ENCODE peak calls at places on chromosome 12, in eight cellular contexts. One of them, this sample, is unnamed.

GRCh38 chr12:6957151-6957701 is 6.1 kb downstream of the PTPN6 start:
- DNase-seq in naive thymus-derived CD4-positive, alpha-beta T cell: no peak
- DNase-seq in cardiac muscle cell: no peak
- DNase-seq in adipocyte: no peak
- DNase-seq in right cardiac atrium: peak; percentile 54
- DNase-seq in neuronal stem cell: no peak
- DNase-seq in AG04449: no peak
- DNase-seq in dorsolateral prefrontal cortex: no peak
- DNase-seq in this sample: no peak

GRCh38 chr12:132046561-132046960 is 96.8 kb downstream of the EP400 start:
- DNase-seq in neuronal stem cell: no peak
- DNase-seq in AG04449: peak; percentile 47
- DNase-seq in right cardiac atrium: no peak
- DNase-seq in naive thymus-derived CD4-positive, alpha-beta T cell: no peak
- DNase-seq in adipocyte: peak; percentile 97
- DNase-seq in dorsolateral prefrontal cortex: no peak
- DNase-seq in cardiac muscle cell: peak; percentile 85
- DNase-seq in this sample: no peak

GRCh38 chr12:75705749-75706719 is 194.6 kb upstream of the KRR1 start:
- DNase-seq in cardiac muscle cell: peak; percentile 97
- DNase-seq in neuronal stem cell: no peak
- DNase-seq in dorsolateral prefrontal cortex: no peak
- DNase-seq in right cardiac atrium: peak; percentile 66
- DNase-seq in naive thymus-derived CD4-positive, alpha-beta T cell: no peak
- DNase-seq in adipocyte: peak; percentile 92
- DNase-seq in AG04449: peak; percentile 93
- DNase-seq in this sample: no peak

GRCh38 chr12:117744418-117744817 is 224.4 kb downstream of the KSR2 start:
- DNase-seq in adipocyte: no peak
- DNase-seq in naive thymus-derived CD4-positive, alpha-beta T cell: no peak
- DNase-seq in dorsolateral prefrontal cortex: no peak
- DNase-seq in right cardiac atrium: no peak
- DNase-seq in AG04449: no peak
- DNase-seq in cardiac muscle cell: no peak
- DNase-seq in neuronal stem cell: no peak
- DNase-seq in this sample: no peak

GRCh38 chr12:96132819-96133218 is 61.4 kb upstream of the ELK3 start:
- DNase-seq in adipocyte: no peak
- DNase-seq in naive thymus-derived CD4-positive, alpha-beta T cell: peak; percentile 9
- DNase-seq in AG04449: no peak
- DNase-seq in neuronal stem cell: no peak
- DNase-seq in dorsolateral prefrontal cortex: no peak
- DNase-seq in cardiac muscle cell: no peak
- DNase-seq in right cardiac atrium: peak; percentile 52
- DNase-seq in this sample: no peak

GRCh38 chr12:33180921-33181320 is 258.7 kb downstream of the SYT10 start:
- DNase-seq in AG04449: no peak
- DNase-seq in neuronal stem cell: no peak
- DNase-seq in right cardiac atrium: no peak
- DNase-seq in cardiac muscle cell: no peak
- DNase-seq in naive thymus-derived CD4-positive, alpha-beta T cell: no peak
- DNase-seq in dorsolateral prefrontal cortex: no peak
- DNase-seq in adipocyte: no peak
- DNase-seq in this sample: no peak

GRCh38 chr12:78087363-78087675 is 256.6 kb downstream of the NAV3 start:
- DNase-seq in AG04449: no peak
- DNase-seq in naive thymus-derived CD4-positive, alpha-beta T cell: no peak
- DNase-seq in neuronal stem cell: no peak
- DNase-seq in cardiac muscle cell: no peak
- DNase-seq in dorsolateral prefrontal cortex: no peak
- DNase-seq in adipocyte: no peak
- DNase-seq in right cardiac atrium: no peak
- DNase-seq in this sample: no peak

GRCh38 chr12:127272864-127273263 is 994.1 kb upstream of the TMEM132C start:
- DNase-seq in AG04449: peak; percentile 96
- DNase-seq in neuronal stem cell: no peak
- DNase-seq in adipocyte: peak; percentile 64
- DNase-seq in cardiac muscle cell: peak; percentile 24
- DNase-seq in naive thymus-derived CD4-positive, alpha-beta T cell: no peak
- DNase-seq in right cardiac atrium: no peak
- DNase-seq in dorsolateral prefrontal cortex: no peak
- DNase-seq in this sample: peak; percentile 96

GRCh38 chr12:23337213-23337612 is 612.3 kb downstream of the SOX5 start:
- DNase-seq in right cardiac atrium: no peak
- DNase-seq in neuronal stem cell: no peak
- DNase-seq in dorsolateral prefrontal cortex: no peak
- DNase-seq in naive thymus-derived CD4-positive, alpha-beta T cell: no peak
- DNase-seq in adipocyte: no peak
- DNase-seq in cardiac muscle cell: no peak
- DNase-seq in AG04449: no peak
- DNase-seq in this sample: no peak

GRCh38 chr12:122067966-122068365 is 10.6 kb upstream of the MLXIP start:
- DNase-seq in neuronal stem cell: no peak
- DNase-seq in naive thymus-derived CD4-positive, alpha-beta T cell: no peak
- DNase-seq in cardiac muscle cell: peak; percentile 47
- DNase-seq in adipocyte: peak; percentile 80
- DNase-seq in right cardiac atrium: peak; percentile 80
- DNase-seq in dorsolateral prefrontal cortex: no peak
- DNase-seq in AG04449: no peak
- DNase-seq in this sample: no peak

GRCh38 chr12:14387472-14387871 is 22.0 kb downstream of the ATF7IP start:
- DNase-seq in right cardiac atrium: no peak
- DNase-seq in neuronal stem cell: no peak
- DNase-seq in AG04449: no peak
- DNase-seq in cardiac muscle cell: no peak
- DNase-seq in dorsolateral prefrontal cortex: no peak
- DNase-seq in adipocyte: no peak
- DNase-seq in naive thymus-derived CD4-positive, alpha-beta T cell: no peak
- DNase-seq in this sample: no peak

GRCh38 chr12:11965258-11965910 is 105.4 kb upstream of the BCL2L14 start:
- DNase-seq in naive thymus-derived CD4-positive, alpha-beta T cell: no peak
- DNase-seq in neuronal stem cell: no peak
- DNase-seq in cardiac muscle cell: no peak
- DNase-seq in dorsolateral prefrontal cortex: no peak
- DNase-seq in right cardiac atrium: no peak
- DNase-seq in adipocyte: no peak
- DNase-seq in AG04449: no peak
- DNase-seq in this sample: no peak

GRCh38 chr12:128627659-128628058 is 196.1 kb downstream of the SLC15A4 start:
- DNase-seq in AG04449: no peak
- DNase-seq in cardiac muscle cell: no peak
- DNase-seq in neuronal stem cell: no peak
- DNase-seq in dorsolateral prefrontal cortex: no peak
- DNase-seq in naive thymus-derived CD4-positive, alpha-beta T cell: no peak
- DNase-seq in adipocyte: no peak
- DNase-seq in right cardiac atrium: no peak
- DNase-seq in this sample: no peak

GRCh38 chr12:131617596-131618302 is 93.1 kb upstream of the SFSWAP start:
- DNase-seq in right cardiac atrium: no peak
- DNase-seq in cardiac muscle cell: no peak
- DNase-seq in dorsolateral prefrontal cortex: no peak
- DNase-seq in neuronal stem cell: no peak
- DNase-seq in naive thymus-derived CD4-positive, alpha-beta T cell: no peak
- DNase-seq in AG04449: no peak
- DNase-seq in adipocyte: no peak
- DNase-seq in this sample: no peak

GRCh38 chr12:117472983-117473382 is 111.6 kb upstream of the NOS1 start:
- DNase-seq in dorsolateral prefrontal cortex: no peak
- DNase-seq in adipocyte: no peak
- DNase-seq in naive thymus-derived CD4-positive, alpha-beta T cell: no peak
- DNase-seq in neuronal stem cell: peak; percentile 23
- DNase-seq in AG04449: no peak
- DNase-seq in right cardiac atrium: no peak
- DNase-seq in cardiac muscle cell: no peak
- DNase-seq in this sample: no peak

GRCh38 chr12:93050026-93050747 is 121.1 kb upstream of the EEA1 start:
- DNase-seq in cardiac muscle cell: peak; percentile 67
- DNase-seq in AG04449: no peak
- DNase-seq in naive thymus-derived CD4-positive, alpha-beta T cell: no peak
- DNase-seq in dorsolateral prefrontal cortex: no peak
- DNase-seq in right cardiac atrium: no peak
- DNase-seq in neuronal stem cell: no peak
- DNase-seq in adipocyte: peak; percentile 79
- DNase-seq in this sample: peak; percentile 15

GRCh38 chr12:122064034-122064777 is 14.3 kb upstream of the MLXIP start:
- DNase-seq in neuronal stem cell: peak; percentile 65
- DNase-seq in cardiac muscle cell: peak; percentile 99
- DNase-seq in dorsolateral prefrontal cortex: peak; percentile 91
- DNase-seq in AG04449: peak; percentile 81
- DNase-seq in naive thymus-derived CD4-positive, alpha-beta T cell: peak; percentile 13
- DNase-seq in right cardiac atrium: peak; percentile 98
- DNase-seq in adipocyte: peak; percentile 60
- DNase-seq in this sample: peak; percentile 91

GRCh38 chr12:103802586-103802886 is 38.5 kb downstream of the NT5DC3 start:
- DNase-seq in cardiac muscle cell: no peak
- DNase-seq in neuronal stem cell: no peak
- DNase-seq in AG04449: no peak
- DNase-seq in right cardiac atrium: no peak
- DNase-seq in adipocyte: no peak
- DNase-seq in naive thymus-derived CD4-positive, alpha-beta T cell: no peak
- DNase-seq in dorsolateral prefrontal cortex: no peak
- DNase-seq in this sample: no peak

GRCh38 chr12:103800252-103800771 is 40.7 kb downstream of the NT5DC3 start:
- DNase-seq in AG04449: no peak
- DNase-seq in naive thymus-derived CD4-positive, alpha-beta T cell: no peak
- DNase-seq in dorsolateral prefrontal cortex: peak; percentile 75
- DNase-seq in right cardiac atrium: peak; percentile 91
- DNase-seq in cardiac muscle cell: peak; percentile 88
- DNase-seq in neuronal stem cell: no peak
- DNase-seq in adipocyte: no peak
- DNase-seq in this sample: peak; percentile 27

GRCh38 chr12:103801709-103802585 is 39.1 kb downstream of the NT5DC3 start:
- DNase-seq in right cardiac atrium: no peak
- DNase-seq in dorsolateral prefrontal cortex: no peak
- DNase-seq in neuronal stem cell: no peak
- DNase-seq in AG04449: no peak
- DNase-seq in cardiac muscle cell: peak; percentile 70
- DNase-seq in adipocyte: no peak
- DNase-seq in naive thymus-derived CD4-positive, alpha-beta T cell: no peak
- DNase-seq in this sample: peak; percentile 68

GRCh38 chr12:103798586-103798985 is 42.4 kb downstream of the NT5DC3 start:
- DNase-seq in dorsolateral prefrontal cortex: no peak
- DNase-seq in AG04449: no peak
- DNase-seq in adipocyte: no peak
- DNase-seq in right cardiac atrium: no peak
- DNase-seq in cardiac muscle cell: no peak
- DNase-seq in neuronal stem cell: no peak
- DNase-seq in naive thymus-derived CD4-positive, alpha-beta T cell: no peak
- DNase-seq in this sample: no peak

GRCh38 chr12:103799504-103800251 is 41.4 kb downstream of the NT5DC3 start:
- DNase-seq in naive thymus-derived CD4-positive, alpha-beta T cell: no peak
- DNase-seq in dorsolateral prefrontal cortex: no peak
- DNase-seq in cardiac muscle cell: peak; percentile 79
- DNase-seq in AG04449: no peak
- DNase-seq in neuronal stem cell: no peak
- DNase-seq in adipocyte: peak; percentile 46
- DNase-seq in right cardiac atrium: no peak
- DNase-seq in this sample: peak; percentile 82
- H3K4me3 ChIP-seq in naive thymus-derived CD4-positive, alpha-beta T cell: no peak overlapping the region
- H3K4me3 ChIP-seq in dorsolateral prefrontal cortex: peak overlapping the region; percentile 45
- H3K4me3 ChIP-seq in cardiac muscle cell: no peak overlapping the region
- H3K4me3 ChIP-seq in AG04449: no peak overlapping the region
- H3K4me3 ChIP-seq in neuronal stem cell: no peak overlapping the region
- H3K4me3 ChIP-seq in adipocyte: peak overlapping the region; percentile 36
- H3K4me3 ChIP-seq in right cardiac atrium: no peak overlapping the region
- H3K4me3 ChIP-seq in this sample: no peak overlapping the region

GRCh38 chr12:57005980-57006808 is at the start of gene ZBTB39:
- DNase-seq in adipocyte: peak; percentile 87
- DNase-seq in cardiac muscle cell: peak; percentile 69
- DNase-seq in AG04449: no peak
- DNase-seq in dorsolateral prefrontal cortex: no peak
- DNase-seq in right cardiac atrium: peak; percentile 88
- DNase-seq in neuronal stem cell: peak; percentile 63
- DNase-seq in naive thymus-derived CD4-positive, alpha-beta T cell: peak; percentile 64
- DNase-seq in this sample: no peak

GRCh38 chr12:57008113-57008687 is 1.9 kb upstream of the ZBTB39 start:
- DNase-seq in cardiac muscle cell: peak; percentile 81
- DNase-seq in right cardiac atrium: no peak
- DNase-seq in adipocyte: peak; percentile 82
- DNase-seq in naive thymus-derived CD4-positive, alpha-beta T cell: peak; percentile 69
- DNase-seq in neuronal stem cell: peak; percentile 23
- DNase-seq in dorsolateral prefrontal cortex: no peak
- DNase-seq in AG04449: no peak
- DNase-seq in this sample: no peak

GRCh38 chr12:57009949-57010626 is 3.7 kb upstream of the ZBTB39 start:
- DNase-seq in cardiac muscle cell: no peak
- DNase-seq in neuronal stem cell: no peak
- DNase-seq in adipocyte: no peak
- DNase-seq in dorsolateral prefrontal cortex: no peak
- DNase-seq in naive thymus-derived CD4-positive, alpha-beta T cell: no peak
- DNase-seq in right cardiac atrium: no peak
- DNase-seq in AG04449: no peak
- DNase-seq in this sample: no peak

GRCh38 chr12:57004651-57005050 is 1.7 kb downstream of the ZBTB39 start:
- DNase-seq in naive thymus-derived CD4-positive, alpha-beta T cell: no peak
- DNase-seq in right cardiac atrium: no peak
- DNase-seq in AG04449: no peak
- DNase-seq in neuronal stem cell: no peak
- DNase-seq in adipocyte: no peak
- DNase-seq in dorsolateral prefrontal cortex: no peak
- DNase-seq in cardiac muscle cell: no peak
- DNase-seq in this sample: no peak

GRCh38 chr12:57006809-57007475 is 596 bp upstream of the ZBTB39 start:
- DNase-seq in dorsolateral prefrontal cortex: no peak
- DNase-seq in neuronal stem cell: no peak
- DNase-seq in cardiac muscle cell: no peak
- DNase-seq in adipocyte: no peak
- DNase-seq in right cardiac atrium: no peak
- DNase-seq in naive thymus-derived CD4-positive, alpha-beta T cell: peak; percentile 33
- DNase-seq in AG04449: no peak
- DNase-seq in this sample: no peak
- H3K4me3 ChIP-seq in dorsolateral prefrontal cortex: peak overlapping the region; percentile 39
- H3K4me3 ChIP-seq in neuronal stem cell: peak overlapping the region; percentile 40
- H3K4me3 ChIP-seq in cardiac muscle cell: no peak overlapping the region
- H3K4me3 ChIP-seq in adipocyte: peak overlapping the region; percentile 70
- H3K4me3 ChIP-seq in right cardiac atrium: peak overlapping the region; percentile 93
- H3K4me3 ChIP-seq in naive thymus-derived CD4-positive, alpha-beta T cell: peak overlapping the region; percentile 23
- H3K4me3 ChIP-seq in AG04449: peak overlapping the region; percentile 52
- H3K4me3 ChIP-seq in this sample: peak overlapping the region; percentile 41

DNA sequence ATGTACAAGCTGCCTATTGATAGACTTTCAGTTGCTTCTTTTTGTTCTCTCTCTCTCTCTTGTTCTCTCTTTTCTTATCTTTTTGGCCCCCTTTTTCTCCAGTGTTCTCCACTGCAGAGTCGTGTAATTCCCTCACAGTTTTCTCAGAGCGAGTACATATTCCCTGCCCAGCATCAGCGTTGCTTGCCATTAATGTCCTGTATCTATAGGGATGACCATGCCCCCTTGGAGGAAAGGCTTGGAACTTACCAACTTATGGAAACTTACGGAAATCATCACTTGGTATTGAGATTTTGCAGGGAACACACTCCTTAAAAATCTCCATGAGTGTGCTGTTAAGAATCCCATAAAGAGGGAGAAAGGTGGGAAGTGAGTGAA is 14.3 kb upstream of the COL2A1 start:
- DNase-seq in dorsolateral prefrontal cortex: no peak
- DNase-seq in adipocyte: no peak
- DNase-seq in neuronal stem cell: no peak
- DNase-seq in right cardiac atrium: no peak
- DNase-seq in naive thymus-derived CD4-positive, alpha-beta T cell: no peak
- DNase-seq in AG04449: no peak
- DNase-seq in cardiac muscle cell: no peak
- DNase-seq in this sample: no peak
- H3K4me3 ChIP-seq in dorsolateral prefrontal cortex: no peak overlapping the region
- H3K4me3 ChIP-seq in adipocyte: no peak overlapping the region
- H3K4me3 ChIP-seq in neuronal stem cell: no peak overlapping the region
- H3K4me3 ChIP-seq in right cardiac atrium: no peak overlapping the region
- H3K4me3 ChIP-seq in naive thymus-derived CD4-positive, alpha-beta T cell: no peak overlapping the region
- H3K4me3 ChIP-seq in AG04449: no peak overlapping the region
- H3K4me3 ChIP-seq in cardiac muscle cell: no peak overlapping the region
- H3K4me3 ChIP-seq in this sample: no peak overlapping the region

GRCh38 chr12:102034346-102034745 is 27.4 kb downstream of the WASHC3 start:
- DNase-seq in AG04449: peak; percentile 10
- DNase-seq in right cardiac atrium: no peak
- DNase-seq in neuronal stem cell: no peak
- DNase-seq in dorsolateral prefrontal cortex: no peak
- DNase-seq in naive thymus-derived CD4-positive, alpha-beta T cell: no peak
- DNase-seq in adipocyte: no peak
- DNase-seq in cardiac muscle cell: peak; percentile 7
- DNase-seq in this sample: no peak
- H3K4me3 ChIP-seq in AG04449: no peak overlapping the region
- H3K4me3 ChIP-seq in right cardiac atrium: no peak overlapping the region
- H3K4me3 ChIP-seq in neuronal stem cell: no peak overlapping the region
- H3K4me3 ChIP-seq in dorsolateral prefrontal cortex: no peak overlapping the region
- H3K4me3 ChIP-seq in naive thymus-derived CD4-positive, alpha-beta T cell: no peak overlapping the region
- H3K4me3 ChIP-seq in adipocyte: no peak overlapping the region
- H3K4me3 ChIP-seq in cardiac muscle cell: no peak overlapping the region
- H3K4me3 ChIP-seq in this sample: no peak overlapping the region

This sample was measured in epithelial cell of proximal tubule.